ENCODE peak calls at places on chromosomes 6 and 20, in five cellular contexts. I, B, H, M and O are unnamed samples.

GRCh38 chr6:114284281-114284680 is 58.5 kb downstream of the HS3ST5 start:
- DNase-seq in H (no peak), B (no peak), I (no peak), M (no peak), O (no peak)

GRCh38 chr6:106901062-106901461 is 73.5 kb downstream of the CD24 start:
- DNase-seq in B (no peak), H (no peak), M (no peak), I (no peak), O (no peak)

GRCh38 chr6:96947055-96947454 is 22.5 kb downstream of the KLHL32 start:
- DNase-seq in M (no peak), H (no peak), B (no peak), I (no peak), O (no peak)

GRCh38 chr6:4157506-4157905 is 22.1 kb upstream of the ECI2 start:
- DNase-seq in B (no peak), M (no peak), H (no peak), I (no peak), O (no peak)

GRCh38 chr20:60395993-60396392 is 437.8 kb downstream of the CDH26 start:
- DNase-seq in I (no peak), B (no peak), M (no peak), H (peak), O (peak)

GRCh38 chr6:164167873-164168405 is 753.4 kb downstream of the QKI start:
- DNase-seq in B (no peak), M (no peak), H (no peak), I (no peak), O (peak)

GRCh38 chr6:158058156-158058723 is 76.6 kb downstream of the SYNJ2 start:
- DNase-seq in M (no peak), B (no peak), I (no peak), H (no peak), O (no peak)

GRCh38 chr20:53142651-53143177 is 170.6 kb downstream of the TSHZ2 start:
- DNase-seq in M (no peak), H (no peak), B (no peak), I (no peak), O (peak)